ENCODE peak calls at places on chromosomes 7 and 10, in ten cellular contexts. Q is heart left ventricle, F is IMR-90, Y is dorsolateral prefrontal cortex, S is Panc1, I is ovary, T is heart right ventricle, E is thoracic aorta, L is left ventricle myocardium inferior, K is thyroid gland. J is an unnamed sample.

GRCh38 chr7:30874656-30875317 is 36.9 kb upstream of the AQP1 start:
- DNase-seq in E (no peak), Y (no peak), Q (no peak), S (no peak), I (no peak), T (no peak), F (no peak), K (no peak), L (no peak), J (no peak)

GRCh38 chr10:327889-328809 is 192.9 kb downstream of the ZMYND11 start:
- DNase-seq in T (no peak), K (no peak), F (no peak), I (no peak), S (no peak), E (no peak), Q (no peak), Y (peak), L (no peak), J (no peak)

GRCh38 chr10:118564652-118565051 is 30.8 kb downstream of the PRLHR start:
- DNase-seq in Q (no peak), K (no peak), I (no peak), L (no peak), Y (no peak), S (no peak), E (no peak), F (no peak), T (no peak), J (no peak)

GRCh38 chr10:3554121-3554522 is 230.9 kb downstream of the KLF6 start:
- DNase-seq in F (no peak), L (no peak), S (no peak), Y (no peak), K (no peak), E (no peak), Q (no peak), T (no peak), I (no peak), J (no peak)

GRCh38 chr10:110822708-110823291 is 48.9 kb upstream of the PDCD4 start:
- DNase-seq in L (no peak), Q (no peak), F (no peak), I (no peak), K (peak), S (no peak), E (no peak), T (no peak), Y (peak), J (peak)

GRCh38 chr10:77586719-77587423 is 50.7 kb downstream of the KCNMA1 start:
- DNase-seq in S (no peak), T (no peak), K (peak), F (peak), L (no peak), E (no peak), Y (no peak), I (no peak), Q (no peak), J (no peak)

GRCh38 chr7:91263359-91264082 is 712 bp upstream of the FZD1 start:
- DNase-seq in T (peak), F (no peak), Y (peak), E (no peak), K (peak), S (no peak), I (peak), L (peak), Q (peak), J (peak)

GRCh38 chr7:5528071-5528814 is 104.6 kb upstream of the TNRC18 start:
- DNase-seq in E (no peak), L (peak), Q (peak), Y (no peak), T (peak), F (peak), K (peak), S (no peak), I (peak), J (peak)

GRCh38 chr7:74656421-74656910 is 1.1 kb upstream of the GTF2I start:
- DNase-seq in L (peak), I (peak), F (no peak), E (no peak), T (peak), K (peak), Y (peak), S (no peak), Q (peak), J (peak)

GRCh38 chr7:131057015-131057518 is 270.6 kb upstream of the MKLN1 start:
- DNase-seq in T (no peak), S (no peak), K (no peak), E (no peak), F (peak), Q (no peak), L (no peak), I (no peak), Y (no peak), J (peak)

GRCh38 chr10:22374489-22375126 is 29.3 kb downstream of the SPAG6 start:
- DNase-seq in Q (no peak), F (no peak), I (no peak), S (no peak), L (no peak), K (no peak), T (no peak), E (no peak), Y (no peak), J (no peak)

GRCh38 chr10:86658261-86658741 is 4.0 kb downstream of the OPN4 start:
- DNase-seq in T (no peak), Y (peak), K (peak), Q (peak), L (no peak), E (no peak), F (no peak), S (no peak), I (no peak), J (no peak)

GRCh38 chr10:7409732-7410168 is 1.1 kb downstream of the SFMBT2 start:
- DNase-seq in F (no peak), E (no peak), Y (no peak), T (no peak), Q (no peak), L (no peak), K (peak), I (peak), S (no peak), J (no peak)

GRCh38 chr7:31882187-31882586 is 188.0 kb downstream of the PDE1C start:
- DNase-seq in Q (peak), Y (peak), L (peak), E (no peak), F (no peak), I (no peak), K (no peak), S (no peak), T (peak), J (no peak)

GRCh38 chr7:299628-300027 is 9.7 kb downstream of the FOXL3 start:
- DNase-seq in E (no peak), T (no peak), Q (peak), F (no peak), Y (no peak), K (no peak), L (no peak), S (no peak), I (no peak), J (no peak)

GRCh38 chr10:94334857-94335256 is 27.9 kb downstream of the NOC3L start:
- DNase-seq in T (no peak), E (no peak), K (no peak), S (no peak), L (no peak), Y (no peak), F (no peak), I (no peak), Q (no peak), J (no peak)

GRCh38 chr7:20331231-20331880 is 656 bp downstream of the ITGB8 start:
- DNase-seq in S (no peak), L (peak), I (peak), F (peak), Y (peak), T (peak), Q (peak), E (no peak), K (peak), J (peak)

GRCh38 chr10:123755061-123755460 is 88.9 kb downstream of the GPR26 start:
- DNase-seq in I (no peak), E (no peak), T (no peak), L (no peak), F (no peak), Y (no peak), S (no peak), K (no peak), Q (no peak), J (no peak)

GRCh38 chr10:101233443-101233842 is 4.2 kb upstream of the LBX1 start:
- DNase-seq in S (no peak), T (no peak), Y (no peak), L (no peak), I (no peak), Q (no peak), K (no peak), E (no peak), F (no peak), J (no peak)
- TF ChIP-seq CTCF in S (no peak), T (no peak), Y (no peak), L (no peak), I (no peak), Q (no peak), K (no peak), E (no peak), F (no peak), J (no peak)

GRCh38 chr10:80966326-80966986 is 428.8 kb downstream of the SH2D4B start:
- DNase-seq in K (no peak), E (no peak), I (no peak), T (no peak), Y (no peak), F (no peak), Q (no peak), S (no peak), L (no peak), J (no peak)
- H3K27ac ChIP-seq in K (no peak), E (no peak), I (no peak), T (no peak), Y (no peak), F (no peak), Q (no peak), S (no peak), L (no peak), J (no peak)

DNA sequence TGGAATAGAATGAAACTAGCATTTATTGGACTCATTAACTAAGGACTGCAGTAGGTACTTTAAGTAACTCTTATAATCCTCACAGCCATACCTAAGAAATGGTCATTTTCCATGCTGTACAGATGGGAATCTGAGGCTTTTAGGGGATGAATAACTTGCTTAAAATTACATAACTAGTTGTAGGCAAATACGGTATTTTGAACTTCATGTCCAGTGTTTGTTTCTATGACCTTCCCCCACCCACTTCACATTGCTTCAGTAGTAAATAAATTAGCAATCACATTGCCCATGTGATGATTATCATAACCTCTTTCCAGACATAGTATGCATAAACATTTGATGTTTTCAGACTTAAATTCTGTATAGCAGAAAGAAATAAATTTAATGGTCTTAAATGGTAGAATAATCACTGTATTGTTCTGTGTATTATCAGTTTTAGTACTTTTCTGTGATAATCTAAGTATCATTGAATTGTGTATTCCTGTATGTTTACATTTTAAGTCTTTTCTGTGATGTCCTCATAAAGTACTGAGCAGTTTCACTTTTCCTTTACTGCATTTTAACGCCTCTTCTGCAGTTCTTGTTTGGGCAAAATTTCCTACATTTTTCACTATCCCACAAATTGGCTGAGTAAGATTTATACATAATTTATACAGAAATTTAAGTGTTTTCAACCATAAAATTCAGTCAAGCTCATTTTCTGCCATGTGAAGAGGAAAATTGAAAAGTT is 48.3 kb downstream of the ANKIB1 start:
- DNase-seq in T (no peak), F (peak), K (no peak), Y (no peak), Q (no peak), L (no peak), I (no peak), E (no peak), S (no peak), J (no peak)
- H3K4me3 ChIP-seq in T (peak), F (no peak), K (no peak), Y (peak), Q (no peak), L (peak), I (peak), E (peak), S (no peak), J (no peak)

GRCh38 chr7:7944619-7945282 is 23.8 kb upstream of the GLCCI1 start:
- DNase-seq in T (no peak), S (no peak), Q (no peak), I (no peak), E (no peak), Y (no peak), L (no peak), K (no peak), F (no peak), J (no peak)
- TF ChIP-seq CTCF in T (no peak), S (no peak), Q (no peak), I (no peak), E (no peak), Y (no peak), L (no peak), K (no peak), F (no peak), J (no peak)

GRCh38 chr10:109427421-109427820 is 495.9 kb downstream of the XPNPEP1 start:
- DNase-seq in Q (no peak), E (no peak), F (peak), Y (no peak), T (no peak), K (no peak), I (no peak), S (no peak), L (no peak), J (no peak)

GRCh38 chr10:109429956-109430760 is 493.2 kb downstream of the XPNPEP1 start:
- DNase-seq in L (no peak), F (peak), E (no peak), K (peak), Y (no peak), Q (no peak), I (no peak), S (no peak), T (no peak), J (no peak)

GRCh38 chr10:109428775-109429480 is 494.4 kb downstream of the XPNPEP1 start:
- DNase-seq in I (no peak), Q (no peak), E (no peak), F (no peak), S (no peak), Y (no peak), L (no peak), K (no peak), T (no peak), J (no peak)

GRCh38 chr10:109430844-109431243 is 492.5 kb downstream of the XPNPEP1 start:
- DNase-seq in I (no peak), E (no peak), L (no peak), Q (no peak), F (no peak), Y (no peak), T (no peak), S (no peak), K (no peak), J (no peak)

GRCh38 chr10:109432281-109432680 is 491.0 kb downstream of the XPNPEP1 start:
- DNase-seq in Y (no peak), I (no peak), K (no peak), F (no peak), L (no peak), Q (no peak), S (no peak), E (no peak), T (no peak), J (no peak)
- H3K27ac ChIP-seq in Y (no peak), I (no peak), K (no peak), F (no peak), L (no peak), Q (no peak), S (no peak), E (no peak), T (no peak), J (no peak)

DNA sequence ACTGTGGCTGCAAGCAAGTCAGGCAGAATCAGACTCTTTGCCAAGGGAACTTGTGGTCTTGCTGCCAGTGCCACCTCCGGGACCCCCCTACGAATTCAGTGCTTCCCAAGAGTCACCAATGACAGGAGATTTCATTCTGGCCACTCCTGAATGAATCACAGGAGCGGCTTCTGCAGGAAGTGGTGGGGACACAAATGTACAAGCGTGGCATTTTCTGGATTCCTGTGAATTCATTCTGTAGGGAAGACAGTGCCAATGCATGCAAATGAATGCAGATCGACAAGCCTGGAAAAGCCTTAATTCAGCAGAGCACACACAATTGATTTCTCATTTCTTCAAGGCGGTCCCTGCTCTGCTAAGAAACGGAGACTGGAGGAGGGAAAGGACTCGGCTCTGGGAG is 161.2 kb downstream of the CAMK1D start:
- DNase-seq in S (no peak), L (no peak), F (no peak), K (no peak), E (no peak), Y (no peak), T (no peak), Q (no peak), I (no peak), J (no peak)
- H3K4me3 ChIP-seq in S (no peak), L (no peak), F (no peak), K (no peak), E (no peak), Y (no peak), T (no peak), Q (no peak), I (no peak), J (no peak)

GRCh38 chr10:10722422-10722821 is 295.2 kb upstream of the CELF2 start:
- DNase-seq in Q (no peak), E (no peak), K (no peak), T (no peak), I (no peak), F (no peak), S (no peak), L (no peak), Y (no peak), J (no peak)
- TF ChIP-seq CTCF in Q (no peak), E (no peak), K (no peak), T (no peak), I (no peak), F (no peak), S (no peak), L (no peak), Y (no peak), J (no peak)

DNA sequence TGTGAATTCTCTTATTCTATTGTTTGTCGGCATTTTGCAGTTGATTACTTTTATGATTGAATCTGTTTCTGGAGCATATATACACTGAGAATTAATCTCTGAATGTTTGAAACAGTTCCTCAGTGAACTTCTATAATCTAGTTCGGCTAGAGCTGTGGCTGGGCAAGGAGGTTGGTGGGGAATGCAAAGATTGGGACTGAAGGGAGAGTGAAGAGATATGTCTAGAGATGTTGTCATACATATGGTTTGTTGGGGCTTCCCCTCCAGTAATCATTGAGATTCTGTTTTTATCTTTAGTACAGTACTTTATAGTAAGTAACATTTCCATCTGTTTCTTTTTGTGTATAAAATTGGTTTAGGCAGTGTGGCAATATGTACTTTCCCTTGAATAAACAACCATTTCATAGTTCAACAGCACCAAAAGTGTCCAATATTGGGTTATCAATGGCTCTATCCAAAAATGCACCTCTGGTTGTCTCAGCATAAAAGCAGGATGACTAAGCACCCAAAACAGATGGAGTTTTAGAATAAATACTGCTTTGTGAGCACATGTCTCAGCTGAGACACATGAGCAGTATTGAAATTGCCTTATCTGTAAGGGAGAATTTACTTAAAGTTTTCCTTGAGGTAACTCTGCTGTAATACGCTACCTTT is 36.7 kb downstream of the WAC start:
- DNase-seq in Q (no peak), L (no peak), E (no peak), K (no peak), S (no peak), I (no peak), T (no peak), F (peak), Y (no peak), J (no peak)
- H3K27ac ChIP-seq in Q (no peak), L (no peak), E (no peak), K (no peak), S (no peak), I (no peak), T (no peak), F (peak), Y (no peak), J (no peak)